ENCODE peak calls at places on chromosomes 12 and 14, in seven cellular contexts. One of them, this sample, is unnamed.

GRCh38 chr14:50717826-50718225 is 49.7 kb upstream of the SAV1 start:
- DNase-seq in testis: no peak
- DNase-seq in astrocyte: no peak
- DNase-seq in adrenal gland: no peak
- DNase-seq in pancreas: no peak
- DNase-seq in heart right ventricle: no peak
- DNase-seq in A549: no peak
- DNase-seq in this sample: no peak

GRCh38 chr14:83607682-83608081 is 1922.3 kb upstream of the FLRT2 start:
- DNase-seq in astrocyte: no peak
- DNase-seq in A549: no peak
- DNase-seq in pancreas: no peak
- DNase-seq in heart right ventricle: no peak
- DNase-seq in testis: no peak
- DNase-seq in adrenal gland: no peak
- DNase-seq in this sample: no peak

GRCh38 chr14:23406244-23406643 is 1.8 kb downstream of the MYH6 start:
- DNase-seq in A549: no peak
- DNase-seq in astrocyte: no peak
- DNase-seq in pancreas: no peak
- DNase-seq in testis: no peak
- DNase-seq in adrenal gland: no peak
- DNase-seq in heart right ventricle: no peak
- DNase-seq in this sample: no peak

GRCh38 chr12:91690521-91690920 is 455.1 kb downstream of the BTG1 start:
- DNase-seq in pancreas: peak; percentile 22
- DNase-seq in testis: no peak
- DNase-seq in astrocyte: no peak
- DNase-seq in heart right ventricle: no peak
- DNase-seq in adrenal gland: no peak
- DNase-seq in A549: no peak
- DNase-seq in this sample: no peak

GRCh38 chr14:53331247-53331646 is 178.1 kb upstream of the DDHD1 start:
- DNase-seq in adrenal gland: no peak
- DNase-seq in testis: no peak
- DNase-seq in pancreas: no peak
- DNase-seq in astrocyte: peak; percentile 77
- DNase-seq in A549: no peak
- DNase-seq in heart right ventricle: no peak
- DNase-seq in this sample: no peak

GRCh38 chr12:53213348-53213747 is 6.3 kb upstream of the ITGB7 start:
- DNase-seq in testis: peak; percentile 89
- DNase-seq in heart right ventricle: peak; percentile 84
- DNase-seq in adrenal gland: peak; percentile 88
- DNase-seq in astrocyte: peak; percentile 27
- DNase-seq in pancreas: peak; percentile 83
- DNase-seq in A549: peak; percentile 91
- DNase-seq in this sample: peak; percentile 71

GRCh38 chr14:73663548-73664212 is 18.9 kb downstream of the DNAL1 start:
- DNase-seq in adrenal gland: no peak
- DNase-seq in heart right ventricle: no peak
- DNase-seq in A549: no peak
- DNase-seq in astrocyte: no peak
- DNase-seq in testis: no peak
- DNase-seq in pancreas: no peak
- DNase-seq in this sample: no peak

GRCh38 chr12:52692253-52692652 is 11.1 kb downstream of the KRT77 start:
- DNase-seq in testis: no peak
- DNase-seq in adrenal gland: no peak
- DNase-seq in pancreas: no peak
- DNase-seq in astrocyte: no peak
- DNase-seq in A549: no peak
- DNase-seq in heart right ventricle: no peak
- DNase-seq in this sample: no peak

GRCh38 chr14:94377866-94378470 is 10.4 kb downstream of the SERPINA1 start:
- DNase-seq in adrenal gland: no peak
- DNase-seq in pancreas: no peak
- DNase-seq in heart right ventricle: no peak
- DNase-seq in testis: no peak
- DNase-seq in astrocyte: no peak
- DNase-seq in A549: no peak
- DNase-seq in this sample: no peak

GRCh38 chr12:27333311-27334009 is 824 bp downstream of the BMAL2 start:
- DNase-seq in adrenal gland: peak; percentile 16
- DNase-seq in testis: peak; percentile 34
- DNase-seq in A549: no peak
- DNase-seq in heart right ventricle: no peak
- DNase-seq in astrocyte: no peak
- DNase-seq in pancreas: peak; percentile 25
- DNase-seq in this sample: no peak

GRCh38 chr14:68619805-68620574 is 172.9 kb downstream of the ZFP36L1 start:
- DNase-seq in heart right ventricle: peak; percentile 78
- DNase-seq in pancreas: no peak
- DNase-seq in adrenal gland: peak; percentile 91
- DNase-seq in A549: no peak
- DNase-seq in astrocyte: peak; percentile 55
- DNase-seq in testis: no peak
- DNase-seq in this sample: no peak

GRCh38 chr14:93013368-93013719 is 90.4 kb downstream of the CHGA start:
- DNase-seq in astrocyte: peak; percentile 53
- DNase-seq in testis: peak; percentile 43
- DNase-seq in A549: no peak
- DNase-seq in heart right ventricle: no peak
- DNase-seq in adrenal gland: no peak
- DNase-seq in pancreas: no peak
- DNase-seq in this sample: no peak

GRCh38 chr12:101928556-101928955 is 51.2 kb downstream of the DRAM1 start:
- DNase-seq in A549: no peak
- DNase-seq in pancreas: no peak
- DNase-seq in testis: no peak
- DNase-seq in adrenal gland: no peak
- DNase-seq in astrocyte: no peak
- DNase-seq in heart right ventricle: no peak
- DNase-seq in this sample: no peak

GRCh38 chr12:99767809-99768208 is 120.3 kb downstream of the GARIN6 start:
- DNase-seq in heart right ventricle: no peak
- DNase-seq in pancreas: no peak
- DNase-seq in astrocyte: peak; percentile 1
- DNase-seq in testis: no peak
- DNase-seq in adrenal gland: no peak
- DNase-seq in A549: no peak
- DNase-seq in this sample: no peak

GRCh38 chr12:132523576-132524331 is 33.8 kb downstream of the FBRSL1 start:
- DNase-seq in pancreas: peak; percentile 78
- DNase-seq in astrocyte: no peak
- DNase-seq in testis: peak; percentile 82
- DNase-seq in heart right ventricle: peak; percentile 66
- DNase-seq in A549: peak; percentile 92
- DNase-seq in adrenal gland: peak; percentile 81
- DNase-seq in this sample: no peak

GRCh38 chr12:74431821-74432220 is 105.8 kb upstream of the ATXN7L3B start:
- DNase-seq in adrenal gland: no peak
- DNase-seq in pancreas: no peak
- DNase-seq in testis: no peak
- DNase-seq in A549: no peak
- DNase-seq in astrocyte: no peak
- DNase-seq in heart right ventricle: no peak
- DNase-seq in this sample: no peak

GRCh38 chr12:15627995-15628945 is 160.9 kb downstream of the EPS8 start:
- DNase-seq in A549: no peak
- DNase-seq in heart right ventricle: no peak
- DNase-seq in adrenal gland: no peak
- DNase-seq in pancreas: no peak
- DNase-seq in astrocyte: peak; percentile 65
- DNase-seq in testis: no peak
- DNase-seq in this sample: no peak

GRCh38 chr12:109302358-109302757 is 6.7 kb downstream of the FOXN4 start:
- DNase-seq in A549: peak; percentile 46
- DNase-seq in astrocyte: no peak
- DNase-seq in testis: no peak
- DNase-seq in heart right ventricle: no peak
- DNase-seq in pancreas: no peak
- DNase-seq in adrenal gland: no peak
- DNase-seq in this sample: no peak

GRCh38 chr12:64660237-64661018 is 50.1 kb downstream of the RASSF3 start:
- DNase-seq in adrenal gland: no peak
- DNase-seq in astrocyte: no peak
- DNase-seq in heart right ventricle: no peak
- DNase-seq in testis: no peak
- DNase-seq in A549: no peak
- DNase-seq in pancreas: no peak
- DNase-seq in this sample: no peak

GRCh38 chr14:106378191-106378590 is 851.8 kb downstream of the TMEM121 start:
- DNase-seq in pancreas: no peak
- DNase-seq in astrocyte: no peak
- DNase-seq in heart right ventricle: no peak
- DNase-seq in A549: no peak
- DNase-seq in testis: no peak
- DNase-seq in adrenal gland: no peak
- DNase-seq in this sample: no peak

DNA sequence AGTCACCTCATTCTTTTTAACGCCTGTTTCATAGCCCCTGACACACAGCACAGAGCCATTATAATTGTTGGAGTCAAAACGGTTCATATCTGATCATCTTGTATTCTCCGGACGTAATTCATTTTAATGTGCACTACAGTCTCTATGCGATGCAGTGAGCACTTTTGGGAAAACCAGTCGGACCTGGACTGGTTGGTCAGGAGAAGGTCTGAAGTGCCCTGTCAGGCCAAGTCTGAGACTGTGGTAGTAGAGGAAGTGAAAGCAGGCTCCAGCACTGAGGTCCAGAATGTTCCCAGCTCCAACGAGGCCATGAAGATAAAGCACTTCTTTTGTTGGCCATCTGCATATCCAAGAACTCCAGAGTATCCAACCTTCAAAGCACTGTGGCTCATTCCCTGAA is 117.1 kb upstream of the NCOR2 start:
- DNase-seq in pancreas: no peak
- DNase-seq in heart right ventricle: no peak
- DNase-seq in testis: peak; percentile 71
- DNase-seq in astrocyte: no peak
- DNase-seq in A549: no peak
- DNase-seq in adrenal gland: peak; percentile 63
- DNase-seq in this sample: no peak
- H3K27ac ChIP-seq in pancreas: no peak overlapping the region
- H3K27ac ChIP-seq in heart right ventricle: peak overlapping the region; percentile 91
- H3K27ac ChIP-seq in testis: peak overlapping the region; percentile 81
- H3K27ac ChIP-seq in astrocyte: peak overlapping the region; percentile 87
- H3K27ac ChIP-seq in A549: peak overlapping the region; percentile 87
- H3K27ac ChIP-seq in adrenal gland: peak overlapping the region; percentile 91
- H3K27ac ChIP-seq in this sample: peak overlapping the region; percentile 42

GRCh38 chr12:93333828-93334227 is 43.9 kb upstream of the NUDT4 start:
- DNase-seq in heart right ventricle: no peak
- DNase-seq in A549: no peak
- DNase-seq in astrocyte: no peak
- DNase-seq in adrenal gland: no peak
- DNase-seq in pancreas: no peak
- DNase-seq in testis: no peak
- DNase-seq in this sample: no peak

GRCh38 chr12:93335603-93336162 is 42.0 kb upstream of the NUDT4 start:
- DNase-seq in adrenal gland: no peak
- DNase-seq in astrocyte: no peak
- DNase-seq in pancreas: no peak
- DNase-seq in A549: no peak
- DNase-seq in heart right ventricle: no peak
- DNase-seq in testis: no peak
- DNase-seq in this sample: no peak

GRCh38 chr12:93336344-93336743 is 41.4 kb upstream of the NUDT4 start:
- DNase-seq in adrenal gland: no peak
- DNase-seq in pancreas: no peak
- DNase-seq in astrocyte: peak; percentile 56
- DNase-seq in testis: no peak
- DNase-seq in heart right ventricle: peak; percentile 9
- DNase-seq in A549: no peak
- DNase-seq in this sample: no peak

GRCh38 chr12:93333054-93333453 is 44.7 kb upstream of the NUDT4 start:
- DNase-seq in astrocyte: no peak
- DNase-seq in pancreas: no peak
- DNase-seq in A549: no peak
- DNase-seq in heart right ventricle: no peak
- DNase-seq in testis: no peak
- DNase-seq in adrenal gland: no peak
- DNase-seq in this sample: no peak
- H3K27ac ChIP-seq in astrocyte: no peak overlapping the region
- H3K27ac ChIP-seq in pancreas: no peak overlapping the region
- H3K27ac ChIP-seq in A549: no peak overlapping the region
- H3K27ac ChIP-seq in heart right ventricle: no peak overlapping the region
- H3K27ac ChIP-seq in testis: no peak overlapping the region
- H3K27ac ChIP-seq in adrenal gland: no peak overlapping the region
- H3K27ac ChIP-seq in this sample: no peak overlapping the region

GRCh38 chr14:100340454-100340813 is 17.3 kb downstream of the SLC25A47 start:
- DNase-seq in adrenal gland: no peak
- DNase-seq in astrocyte: no peak
- DNase-seq in A549: no peak
- DNase-seq in heart right ventricle: no peak
- DNase-seq in testis: peak; percentile 7
- DNase-seq in pancreas: no peak
- DNase-seq in this sample: no peak

GRCh38 chr14:100345711-100346110 is 22.6 kb downstream of the SLC25A47 start:
- DNase-seq in pancreas: no peak
- DNase-seq in astrocyte: no peak
- DNase-seq in testis: no peak
- DNase-seq in A549: no peak
- DNase-seq in heart right ventricle: no peak
- DNase-seq in adrenal gland: no peak
- DNase-seq in this sample: no peak

GRCh38 chr14:100341301-100342031 is 18.3 kb downstream of the SLC25A47 start:
- DNase-seq in adrenal gland: peak; percentile 81
- DNase-seq in A549: peak; percentile 75
- DNase-seq in pancreas: no peak
- DNase-seq in heart right ventricle: peak; percentile 43
- DNase-seq in testis: peak; percentile 28
- DNase-seq in astrocyte: peak; percentile 78
- DNase-seq in this sample: no peak

GRCh38 chr14:100339757-100340453 is 16.8 kb downstream of the SLC25A47 start:
- DNase-seq in adrenal gland: no peak
- DNase-seq in astrocyte: no peak
- DNase-seq in A549: no peak
- DNase-seq in pancreas: no peak
- DNase-seq in testis: peak; percentile 9
- DNase-seq in heart right ventricle: no peak
- DNase-seq in this sample: no peak

GRCh38 chr14:100342195-100342594 is 19.1 kb downstream of the SLC25A47 start:
- DNase-seq in testis: peak; percentile 11
- DNase-seq in A549: no peak
- DNase-seq in heart right ventricle: no peak
- DNase-seq in astrocyte: no peak
- DNase-seq in pancreas: no peak
- DNase-seq in adrenal gland: no peak
- DNase-seq in this sample: no peak
- H3K27ac ChIP-seq in testis: no peak overlapping the region
- H3K27ac ChIP-seq in A549: peak overlapping the region; percentile 24
- H3K27ac ChIP-seq in heart right ventricle: peak overlapping the region; percentile 89
- H3K27ac ChIP-seq in astrocyte: peak overlapping the region; percentile 75
- H3K27ac ChIP-seq in pancreas: no peak overlapping the region
- H3K27ac ChIP-seq in adrenal gland: peak overlapping the region; percentile 79
- H3K27ac ChIP-seq in this sample: peak overlapping the region; percentile 5

DNA sequence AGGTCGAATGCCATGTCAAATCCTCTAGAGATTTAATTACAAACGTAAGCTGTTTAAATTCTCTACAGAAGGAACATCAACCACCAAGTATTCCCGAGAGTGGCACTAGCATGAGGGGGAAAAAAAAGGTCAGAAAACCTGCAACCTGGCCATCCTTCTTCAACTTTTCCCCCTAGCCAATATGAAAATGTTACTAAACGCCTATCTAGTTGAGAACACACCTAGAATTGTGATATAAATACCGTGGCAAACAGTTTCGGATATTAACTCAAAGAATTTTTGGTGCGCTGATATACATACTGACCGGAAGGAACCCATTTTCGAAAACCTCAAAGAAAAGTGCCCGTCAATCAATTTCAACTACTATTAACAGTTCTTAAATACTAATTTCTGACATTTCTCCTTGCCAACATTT is 1.8 kb downstream of the HNRNPC start:
- DNase-seq in A549: no peak
- DNase-seq in adrenal gland: no peak
- DNase-seq in astrocyte: no peak
- DNase-seq in heart right ventricle: no peak
- DNase-seq in testis: no peak
- DNase-seq in pancreas: no peak
- DNase-seq in this sample: no peak
- H3K27ac ChIP-seq in A549: peak overlapping the region; percentile 94
- H3K27ac ChIP-seq in adrenal gland: peak overlapping the region; percentile 90
- H3K27ac ChIP-seq in astrocyte: peak overlapping the region; percentile 98
- H3K27ac ChIP-seq in heart right ventricle: peak overlapping the region; percentile 96
- H3K27ac ChIP-seq in testis: peak overlapping the region; percentile 96
- H3K27ac ChIP-seq in pancreas: no peak overlapping the region
- H3K27ac ChIP-seq in this sample: no peak overlapping the region